ENCODE peak calls at places on chromosome 11, in nine cellular contexts. X, G, M, R, N, H, P, O and U are unnamed samples. For H3K9me3, the result is how much of the 10 kb centered on the place peaks cover.

GRCh38 chr11:1049071-1049405 is 12.5 kb upstream of the MUC6 start:
- DNase-seq in H (no peak), N (peak), M (no peak), X (no peak), G (no peak), R (no peak), O (no peak), P (no peak), U (no peak)

GRCh38 chr11:123472236-123472935 is 42.3 kb downstream of the GRAMD1B start:
- DNase-seq in X (no peak), N (no peak), P (peak), M (no peak), H (no peak), G (no peak), O (no peak), R (no peak), U (no peak)

GRCh38 chr11:96337541-96338530 is 5.2 kb downstream of the MAML2 start:
- DNase-seq in H (no peak), R (no peak), G (no peak), P (no peak), O (no peak), M (no peak), X (no peak), N (no peak), U (no peak)

GRCh38 chr11:7892751-7893356 is 38.2 kb downstream of the OR10A6 start:
- DNase-seq in M (peak), R (no peak), N (no peak), O (no peak), X (no peak), G (no peak), P (no peak), H (no peak), U (no peak)

GRCh38 chr11:35267504-35267903 is 128.5 kb downstream of the CD44 start:
- DNase-seq in M (no peak), H (no peak), P (no peak), R (no peak), G (no peak), X (no peak), N (no peak), O (no peak), U (no peak)

GRCh38 chr11:69308531-69308930 is 14.6 kb downstream of the MYEOV start:
- DNase-seq in H (no peak), R (peak), G (no peak), M (no peak), P (no peak), X (no peak), O (no peak), N (no peak), U (no peak)

GRCh38 chr11:76560219-76560618 is 110.3 kb downstream of the LRRC32 start:
- DNase-seq in R (no peak), O (no peak), H (no peak), P (no peak), M (no peak), G (no peak), X (no peak), N (no peak), U (no peak)

GRCh38 chr11:31687256-31687655 is 123.9 kb downstream of the PAX6 start:
- DNase-seq in R (no peak), N (no peak), M (no peak), P (no peak), G (no peak), X (no peak), H (no peak), O (no peak), U (no peak)

GRCh38 chr11:114271316-114271715 is 24.9 kb upstream of the NNMT start:
- DNase-seq in R (no peak), N (no peak), M (no peak), H (no peak), P (no peak), O (no peak), G (no peak), X (no peak), U (no peak)

GRCh38 chr11:43825217-43825816 is 55.3 kb upstream of the ALKBH3 start:
- DNase-seq in X (no peak), H (no peak), O (peak), R (no peak), M (peak), N (no peak), P (peak), G (no peak), U (no peak)

GRCh38 chr11:124793466-124794278 is 6.5 kb downstream of the MSANTD2 start:
- DNase-seq in M (peak), P (peak), O (peak), R (no peak), H (peak), N (no peak), X (no peak), G (no peak), U (no peak)

GRCh38 chr11:36376888-36377758 is 81.0 kb downstream of the PRR5L start:
- DNase-seq in H (no peak), G (peak), N (peak), R (peak), O (peak), X (peak), M (peak), P (peak), U (peak)

GRCh38 chr11:36775157-36775556 is 177.1 kb upstream of the RAG2 start:
- DNase-seq in G (no peak), H (peak), R (no peak), O (no peak), N (no peak), X (no peak), M (no peak), P (no peak), U (no peak)

GRCh38 chr11:36362902-36363301 is 66.8 kb downstream of the PRR5L start:
- DNase-seq in N (no peak), X (no peak), M (no peak), O (no peak), R (no peak), G (no peak), P (no peak), H (no peak), U (no peak)

GRCh38 chr11:75100314-75100713 is 3.6 kb upstream of the OR2AT4 start:
- DNase-seq in O (no peak), X (no peak), G (no peak), H (no peak), P (no peak), R (no peak), M (peak), N (no peak), U (no peak)

GRCh38 chr11:4087551-4087950 is 7.0 kb upstream of the RRM1 start:
- DNase-seq in O (no peak), P (no peak), R (no peak), G (no peak), N (no peak), M (no peak), X (no peak), H (no peak), U (no peak)

GRCh38 chr11:70542406-70542805 is 144.1 kb downstream of the CTTN start:
- DNase-seq in N (no peak), X (no peak), G (no peak), R (no peak), P (no peak), O (no peak), M (no peak), H (no peak), U (peak)

GRCh38 chr11:129230006-129230405 is 37.9 kb upstream of the ARHGAP32 start:
- DNase-seq in R (no peak), M (no peak), O (no peak), G (no peak), N (no peak), P (no peak), H (no peak), X (no peak), U (no peak)

GRCh38 chr11:9231848-9232177 is 33.3 kb downstream of the DENND5A start:
- DNase-seq in R (no peak), O (peak), M (no peak), H (no peak), X (no peak), N (no peak), G (no peak), P (no peak), U (no peak)

GRCh38 chr11:8265681-8266241 is 2.1 kb upstream of the LMO1 start:
- DNase-seq in H (no peak), G (peak), O (no peak), P (no peak), N (no peak), X (no peak), R (peak), M (no peak), U (peak)

GRCh38 chr11:86551286-86551685 is 121.1 kb downstream of the ME3 start:
- DNase-seq in X (no peak), H (no peak), P (no peak), N (no peak), O (no peak), M (peak), R (no peak), G (no peak), U (no peak)

GRCh38 chr11:9120659-9121350 is 29.4 kb upstream of the SCUBE2 start:
- DNase-seq in M (peak), X (no peak), G (no peak), H (no peak), P (no peak), R (no peak), O (peak), N (no peak), U (no peak)

GRCh38 chr11:117832511-117832910 is 8.0 kb upstream of the FXYD2 start:
- DNase-seq in H (no peak), P (peak), N (no peak), O (no peak), X (no peak), G (no peak), R (no peak), M (no peak), U (peak)

GRCh38 chr11:61349189-61349751 is 12.4 kb downstream of the CYB561A3 start:
- DNase-seq in O (no peak), H (no peak), X (no peak), M (no peak), N (no peak), P (no peak), G (no peak), R (no peak), U (no peak)

GRCh38 chr11:2262301-2263011 is 7.9 kb downstream of the ASCL2 start:
- DNase-seq in X (no peak), O (no peak), N (no peak), G (no peak), P (no peak), R (peak), M (no peak), H (no peak), U (no peak)

GRCh38 chr11:119195680-119196079 is 10.4 kb downstream of the NHERF4 start:
- DNase-seq in P (no peak), H (no peak), X (no peak), R (peak), N (no peak), O (peak), G (no peak), M (peak), U (no peak)

GRCh38 chr11:95429376-95429907 is 198.4 kb upstream of the SESN3 start:
- DNase-seq in O (no peak), P (no peak), N (no peak), R (no peak), H (no peak), X (no peak), G (no peak), M (no peak), U (no peak)

GRCh38 chr11:17839450-17839849 is 104.9 kb downstream of the KCNC1 start:
- DNase-seq in M (no peak), H (no peak), O (no peak), G (no peak), R (no peak), N (no peak), X (no peak), P (no peak), U (no peak)

GRCh38 chr11:125239585-125240331 is 75.2 kb downstream of the PKNOX2 start:
- DNase-seq in P (no peak), G (no peak), H (no peak), O (no peak), N (no peak), X (no peak), M (no peak), R (no peak), U (peak)

GRCh38 chr11:37788141-37788877 is 1190.3 kb upstream of the RAG2 start:
- DNase-seq in G (no peak), X (no peak), H (peak), P (no peak), O (no peak), R (no peak), M (peak), N (no peak), U (no peak)

DNA sequence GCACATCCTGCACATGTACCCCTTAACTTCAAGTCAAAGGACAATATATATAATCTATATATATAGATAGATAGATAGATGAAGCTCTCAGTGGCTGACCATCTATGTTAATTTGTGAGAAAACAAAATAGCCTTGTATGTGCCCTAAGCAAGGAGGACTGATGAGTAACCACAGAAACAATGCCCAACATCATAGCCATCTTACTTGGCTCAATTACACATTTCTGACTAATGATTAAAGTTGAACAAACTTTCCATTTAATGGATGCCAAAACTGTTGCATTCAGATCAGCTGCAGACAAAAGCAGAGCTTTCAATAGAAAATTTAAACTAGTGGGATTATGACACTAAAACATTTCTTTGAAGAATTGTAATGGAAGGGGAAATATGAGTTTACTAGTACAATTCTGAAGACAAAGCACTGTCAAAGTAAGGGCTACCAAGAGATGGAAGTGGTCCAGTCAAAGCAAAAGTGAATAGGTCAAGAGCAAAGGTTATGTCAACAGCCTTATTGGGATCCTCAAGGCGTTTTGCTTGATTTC is 1188.2 kb upstream of the RAG2 start:
- DNase-seq in M (no peak), H (no peak), X (no peak), R (no peak), N (no peak), O (no peak), G (no peak), P (no peak), U (no peak)
- H3K9me3 ChIP-seq in M (under half), H (under half), X (under half), R (under half), N (under half), O (under half), G (under half), P (under half), U (under half)

GRCh38 chr11:20450829-20451228 is 63.3 kb downstream of the PRMT3 start:
- DNase-seq in O (no peak), M (no peak), H (no peak), P (no peak), N (no peak), X (no peak), G (no peak), R (no peak), U (no peak)

GRCh38 chr11:20453657-20454316 is 66.3 kb downstream of the PRMT3 start:
- DNase-seq in P (no peak), M (no peak), R (no peak), O (no peak), H (no peak), G (no peak), N (no peak), X (no peak), U (no peak)

GRCh38 chr11:20452585-20452984 is 65.1 kb downstream of the PRMT3 start:
- DNase-seq in P (no peak), X (no peak), N (no peak), R (no peak), M (no peak), G (no peak), H (no peak), O (no peak), U (no peak)

GRCh38 chr11:20448838-20449237 is 61.3 kb downstream of the PRMT3 start:
- DNase-seq in H (no peak), P (no peak), M (no peak), R (no peak), N (no peak), G (no peak), X (no peak), O (no peak), U (no peak)

DNA sequence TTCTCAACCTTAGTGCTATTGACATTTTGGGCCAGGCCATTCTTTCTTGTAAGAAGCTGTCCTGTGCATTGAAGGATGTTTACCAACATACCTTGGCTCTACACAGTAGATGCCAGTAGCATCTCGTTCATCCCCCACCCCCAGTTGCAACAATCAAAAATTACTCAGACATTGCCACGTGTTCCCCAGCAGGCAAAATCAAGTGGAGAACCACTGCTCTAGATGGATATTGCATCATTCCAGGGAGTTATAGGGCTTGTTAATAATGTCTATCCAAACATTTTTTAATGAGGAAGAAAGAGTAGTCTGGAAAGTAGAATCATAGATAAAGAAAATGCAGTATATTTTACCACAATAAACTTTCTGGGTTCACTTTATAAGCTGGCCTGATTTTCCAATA is 64.1 kb downstream of the PRMT3 start:
- DNase-seq in R (no peak), O (no peak), N (no peak), P (no peak), H (no peak), G (no peak), X (no peak), M (no peak), U (no peak)
- H3K9me3 ChIP-seq in R (under half), O (under half), N (under half), P (under half), H (under half), G (under half), X (under half), M (under half), U (under half)

DNA sequence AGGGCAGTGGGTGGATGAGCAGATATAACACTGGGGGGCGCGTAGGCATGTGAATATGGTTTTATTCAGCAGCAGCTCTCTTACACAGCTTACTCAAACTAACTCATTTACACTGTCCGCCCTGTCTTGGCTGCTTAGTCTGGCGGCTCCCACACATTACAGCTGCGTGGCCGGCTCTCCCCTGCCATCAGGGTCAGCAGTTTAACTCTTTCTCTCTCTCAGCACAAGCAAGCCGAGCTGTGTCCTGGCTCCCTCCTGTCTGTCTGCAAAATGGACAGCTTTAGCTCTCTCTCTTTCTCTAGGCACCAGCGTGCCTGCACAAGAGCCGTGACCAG is 1310.2 kb upstream of the RAG2 start:
- DNase-seq in R (no peak), P (peak), G (no peak), H (no peak), M (no peak), N (no peak), X (no peak), O (no peak), U (no peak)
- H3K9me3 ChIP-seq in R (under half), P (under half), G (under half), H (under half), M (under half), N (under half), X (under half), O (under half), U (under half)

DNA sequence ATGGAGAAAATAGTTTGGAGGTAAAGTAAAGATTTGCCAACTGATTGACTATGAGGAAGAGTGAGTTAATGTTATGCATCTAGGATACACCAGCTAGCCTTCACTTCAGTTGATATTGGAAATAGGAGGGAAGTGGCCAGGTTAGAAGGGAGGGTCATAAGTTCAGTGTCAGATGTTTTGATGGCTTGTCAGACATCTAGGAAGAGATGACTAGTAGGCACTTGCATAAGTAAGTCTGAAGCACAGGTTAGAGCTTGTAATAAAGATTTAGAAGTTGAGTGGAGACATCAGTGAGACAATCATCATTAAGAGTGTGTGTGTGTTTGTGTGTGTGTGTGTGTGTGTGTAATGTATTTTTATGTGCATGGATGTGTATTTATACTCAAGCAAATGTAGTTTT is 146.1 kb downstream of the OR4C45 start:
- DNase-seq in P (no peak), M (no peak), O (no peak), G (no peak), R (no peak), X (no peak), N (no peak), H (no peak), U (no peak)
- H3K9me3 ChIP-seq in P (under half), M (under half), O (under half), G (under half), R (under half), X (under half), N (under half), H (under half), U (under half)

GRCh38 chr11:98772799-98773198 is 247.9 kb upstream of the CNTN5 start:
- DNase-seq in X (no peak), R (no peak), O (no peak), P (no peak), M (no peak), H (no peak), N (no peak), G (no peak), U (no peak)
- H3K9me3 ChIP-seq in X (under half), R (under half), O (under half), P (under half), M (under half), H (under half), N (under half), G (under half), U (under half)